ENCODE peak calls at places on chromosomes 1 and 21, in five cellular contexts. One of them, this sample, is unnamed.

GRCh38 chr1:109881906-109882287 is 28.8 kb upstream of the CSF1 start:
- DNase-seq in AG09319: no peak
- DNase-seq in ureter: no peak
- DNase-seq in cerebellar cortex: no peak
- DNase-seq in SJCRH30: no peak
- DNase-seq in this sample: no peak

GRCh38 chr1:1540015-1540816 is at the start of gene TMEM240:
- DNase-seq in AG09319: peak
- DNase-seq in ureter: peak
- DNase-seq in cerebellar cortex: peak
- DNase-seq in SJCRH30: no peak
- DNase-seq in this sample: peak

GRCh38 chr1:198845851-198846250 is 207.0 kb downstream of the PTPRC start:
- DNase-seq in AG09319: no peak
- DNase-seq in ureter: no peak
- DNase-seq in cerebellar cortex: no peak
- DNase-seq in SJCRH30: no peak
- DNase-seq in this sample: no peak

GRCh38 chr1:14296795-14297194 is 301.7 kb upstream of the KAZN start:
- DNase-seq in AG09319: no peak
- DNase-seq in ureter: no peak
- DNase-seq in cerebellar cortex: no peak
- DNase-seq in SJCRH30: peak
- DNase-seq in this sample: no peak

GRCh38 chr1:3175486-3175885 is 106.5 kb downstream of the PRDM16 start:
- DNase-seq in AG09319: no peak
- DNase-seq in ureter: no peak
- DNase-seq in cerebellar cortex: no peak
- DNase-seq in SJCRH30: no peak
- DNase-seq in this sample: no peak

GRCh38 chr1:56291374-56291841 is 288.0 kb downstream of the PLPP3 start:
- DNase-seq in AG09319: no peak
- DNase-seq in ureter: no peak
- DNase-seq in cerebellar cortex: no peak
- DNase-seq in SJCRH30: no peak
- DNase-seq in this sample: no peak

GRCh38 chr21:40837456-40837855 is 9.5 kb downstream of the DSCAM start:
- DNase-seq in AG09319: no peak
- DNase-seq in ureter: no peak
- DNase-seq in cerebellar cortex: no peak
- DNase-seq in SJCRH30: no peak
- DNase-seq in this sample: no peak

GRCh38 chr1:171424494-171424893 is 60.8 kb upstream of the PRRC2C start:
- DNase-seq in AG09319: no peak
- DNase-seq in ureter: no peak
- DNase-seq in cerebellar cortex: no peak
- DNase-seq in SJCRH30: no peak
- DNase-seq in this sample: no peak

GRCh38 chr1:100415217-100415778 is 63.0 kb downstream of the CDC14A start:
- DNase-seq in AG09319: no peak
- DNase-seq in ureter: no peak
- DNase-seq in cerebellar cortex: no peak
- DNase-seq in SJCRH30: no peak
- DNase-seq in this sample: no peak

GRCh38 chr1:59653968-59654367 is 160.8 kb upstream of the HOOK1 start:
- DNase-seq in AG09319: no peak
- DNase-seq in ureter: no peak
- DNase-seq in cerebellar cortex: no peak
- DNase-seq in SJCRH30: no peak
- DNase-seq in this sample: no peak

GRCh38 chr1:2965676-2966075 is 55.6 kb upstream of the ACTRT2 start:
- DNase-seq in AG09319: no peak
- DNase-seq in ureter: no peak
- DNase-seq in cerebellar cortex: no peak
- DNase-seq in SJCRH30: no peak
- DNase-seq in this sample: no peak

GRCh38 chr1:154784924-154785531 is 85.1 kb downstream of the KCNN3 start:
- DNase-seq in AG09319: no peak
- DNase-seq in ureter: no peak
- DNase-seq in cerebellar cortex: no peak
- DNase-seq in SJCRH30: no peak
- DNase-seq in this sample: no peak

GRCh38 chr1:241592273-241592958 is 47.8 kb downstream of the CHML start:
- DNase-seq in AG09319: no peak
- DNase-seq in ureter: no peak
- DNase-seq in cerebellar cortex: no peak
- DNase-seq in SJCRH30: no peak
- DNase-seq in this sample: no peak

GRCh38 chr1:201539561-201540404 is 856 bp downstream of the NAV1 start:
- DNase-seq in AG09319: no peak
- DNase-seq in ureter: no peak
- DNase-seq in cerebellar cortex: no peak
- DNase-seq in SJCRH30: peak
- DNase-seq in this sample: no peak

GRCh38 chr1:119799003-119799402 is 12.3 kb downstream of the REG4 start:
- DNase-seq in AG09319: no peak
- DNase-seq in ureter: no peak
- DNase-seq in cerebellar cortex: no peak
- DNase-seq in SJCRH30: no peak
- DNase-seq in this sample: no peak

GRCh38 chr1:57357462-57357861 is 66.4 kb downstream of the DAB1 start:
- DNase-seq in AG09319: no peak
- DNase-seq in ureter: no peak
- DNase-seq in cerebellar cortex: no peak
- DNase-seq in SJCRH30: no peak
- DNase-seq in this sample: no peak

GRCh38 chr1:113714606-113715269 is 44.5 kb downstream of the PHTF1 start:
- DNase-seq in AG09319: no peak
- DNase-seq in ureter: no peak
- DNase-seq in cerebellar cortex: no peak
- DNase-seq in SJCRH30: no peak
- DNase-seq in this sample: no peak

GRCh38 chr1:228487336-228488106 is at the start of gene RNF187:
- DNase-seq in AG09319: no peak
- DNase-seq in ureter: peak
- DNase-seq in cerebellar cortex: no peak
- DNase-seq in SJCRH30: peak
- DNase-seq in this sample: peak

GRCh38 chr1:61711969-61712368 is 13.0 kb downstream of the TM2D1 start:
- DNase-seq in AG09319: no peak
- DNase-seq in ureter: no peak
- DNase-seq in cerebellar cortex: no peak
- DNase-seq in SJCRH30: no peak
- DNase-seq in this sample: no peak

GRCh38 chr1:225454067-225454618 is 26.3 kb upstream of the LBR start:
- DNase-seq in AG09319: no peak
- DNase-seq in ureter: no peak
- DNase-seq in cerebellar cortex: no peak
- DNase-seq in SJCRH30: no peak
- DNase-seq in this sample: no peak

GRCh38 chr1:51341876-51342496 is 11.6 kb upstream of the TTC39A start:
- DNase-seq in AG09319: no peak
- DNase-seq in ureter: no peak
- DNase-seq in cerebellar cortex: no peak
- DNase-seq in SJCRH30: no peak
- DNase-seq in this sample: no peak

GRCh38 chr1:238329671-238330070 is 438.9 kb upstream of the ZP4 start:
- DNase-seq in AG09319: no peak
- DNase-seq in ureter: no peak
- DNase-seq in cerebellar cortex: no peak
- DNase-seq in SJCRH30: no peak
- DNase-seq in this sample: no peak

GRCh38 chr1:89959719-89960118 is 35.2 kb upstream of the ZNF326 start:
- DNase-seq in AG09319: no peak
- DNase-seq in ureter: no peak
- DNase-seq in cerebellar cortex: no peak
- DNase-seq in SJCRH30: no peak
- DNase-seq in this sample: no peak

GRCh38 chr21:44087426-44088400 is 19.5 kb upstream of the PWP2 start:
- DNase-seq in AG09319: no peak
- DNase-seq in ureter: peak
- DNase-seq in cerebellar cortex: no peak
- DNase-seq in SJCRH30: no peak
- DNase-seq in this sample: no peak

GRCh38 chr1:207025144-207025880 is 7.2 kb downstream of the C1orf116 start:
- DNase-seq in AG09319: no peak
- DNase-seq in ureter: no peak
- DNase-seq in cerebellar cortex: no peak
- DNase-seq in SJCRH30: no peak
- DNase-seq in this sample: no peak

GRCh38 chr21:35563885-35564451 is 496.4 kb downstream of the SETD4 start:
- DNase-seq in AG09319: peak
- DNase-seq in ureter: peak
- DNase-seq in cerebellar cortex: no peak
- DNase-seq in SJCRH30: peak
- DNase-seq in this sample: no peak

GRCh38 chr1:197890936-197891335 is 11.5 kb upstream of the C1orf53 start:
- DNase-seq in AG09319: no peak
- DNase-seq in ureter: no peak
- DNase-seq in cerebellar cortex: no peak
- DNase-seq in SJCRH30: no peak
- DNase-seq in this sample: no peak

GRCh38 chr1:83882906-83883305 is 116.0 kb downstream of the TTLL7 start:
- DNase-seq in AG09319: no peak
- DNase-seq in ureter: no peak
- DNase-seq in cerebellar cortex: no peak
- DNase-seq in SJCRH30: no peak
- DNase-seq in this sample: no peak

GRCh38 chr1:34866762-34867109 is 7.2 kb upstream of the SMIM12 start:
- DNase-seq in AG09319: no peak
- DNase-seq in ureter: no peak
- DNase-seq in cerebellar cortex: no peak
- DNase-seq in SJCRH30: no peak
- DNase-seq in this sample: no peak

GRCh38 chr1:54547601-54548388 is at the start of gene ACOT11:
- DNase-seq in AG09319: peak
- DNase-seq in ureter: peak
- DNase-seq in cerebellar cortex: peak
- DNase-seq in SJCRH30: peak
- DNase-seq in this sample: peak

GRCh38 chr1:116827607-116828125 is 73.4 kb downstream of the CD2 start:
- DNase-seq in AG09319: no peak
- DNase-seq in ureter: no peak
- DNase-seq in cerebellar cortex: no peak
- DNase-seq in SJCRH30: no peak
- DNase-seq in this sample: no peak

GRCh38 chr1:76951185-76951584 is 83.9 kb downstream of the ST6GALNAC5 start:
- DNase-seq in AG09319: no peak
- DNase-seq in ureter: no peak
- DNase-seq in cerebellar cortex: no peak
- DNase-seq in SJCRH30: no peak
- DNase-seq in this sample: no peak

GRCh38 chr1:8055973-8056372 is 29.9 kb upstream of the ERRFI1 start:
- DNase-seq in AG09319: no peak
- DNase-seq in ureter: no peak
- DNase-seq in cerebellar cortex: no peak
- DNase-seq in SJCRH30: no peak
- DNase-seq in this sample: no peak

This sample was measured in cerebellum.